ENCODE peak calls at places on chromosomes 3 and 15, in eight cellular contexts. A is OCI-LY7; Y is Caki2; W is occipital lobe; Z is NCI-H460; Q is astrocyte of the spinal cord; G is germinal center; F is stimulated activated CD4-positive, alpha-beta T cell treated with anti-CD3 and anti-CD28 coated beads, Interleukin-1b, Interleukin-23, amount 100 ng/mL, for 4 hours. U is an unnamed sample.

GRCh38 chr15:38696120-38696727 is 131.6 kb upstream of the RASGRP1 start:
- DNase-seq in Y (no peak), G (no peak), F (peak), W (no peak), Q (peak), Z (no peak), A (no peak), U (no peak)

GRCh38 chr3:168364992-168365391 is 269.3 kb upstream of the GOLIM4 start:
- DNase-seq in G (no peak), Q (no peak), W (no peak), Z (no peak), Y (no peak), A (no peak), F (no peak), U (no peak)

GRCh38 chr3:46850468-46850780 is 12.8 kb downstream of the MYL3 start:
- DNase-seq in A (no peak), W (no peak), F (no peak), Z (no peak), Q (no peak), Y (no peak), G (no peak), U (no peak)

GRCh38 chr3:162586591-162586990 is 1090.0 kb downstream of the OTOL1 start:
- DNase-seq in Y (peak), Q (peak), Z (no peak), F (no peak), A (no peak), W (no peak), G (no peak), U (no peak)

GRCh38 chr15:101127503-101128076 is 124.3 kb downstream of the CHSY1 start:
- DNase-seq in F (peak), Q (peak), A (peak), Y (peak), W (peak), Z (no peak), G (peak), U (peak)

GRCh38 chr3:55591893-55592292 is 104.8 kb upstream of the WNT5A start:
- DNase-seq in Y (no peak), Z (no peak), W (peak), G (no peak), F (no peak), Q (no peak), A (no peak), U (no peak)

GRCh38 chr3:15283702-15284101 is 48.7 kb downstream of the SH3BP5 start:
- DNase-seq in Z (no peak), Q (no peak), A (no peak), Y (no peak), W (no peak), G (no peak), F (no peak), U (no peak)

GRCh38 chr3:23956701-23957100 is 11.6 kb downstream of the NR1D2 start:
- DNase-seq in Y (no peak), A (no peak), W (no peak), Z (no peak), G (no peak), F (no peak), Q (no peak), U (no peak)

GRCh38 chr3:156509209-156510174 is 45.4 kb downstream of the SSR3 start:
- DNase-seq in A (peak), F (no peak), G (peak), W (no peak), Z (peak), Q (peak), Y (peak), U (peak)

GRCh38 chr3:72679540-72680198 is 168.6 kb downstream of the SHQ1 start:
- DNase-seq in Y (peak), Q (peak), W (peak), Z (no peak), A (peak), G (no peak), F (no peak), U (no peak)

GRCh38 chr3:152190636-152191183 is 78.0 kb upstream of the MBNL1 start:
- DNase-seq in A (no peak), Q (no peak), Z (no peak), W (no peak), G (no peak), Y (no peak), F (no peak), U (no peak)

GRCh38 chr3:170331143-170331542 is 26.4 kb upstream of the SKIL start:
- DNase-seq in G (no peak), Z (no peak), Q (no peak), F (no peak), Y (peak), W (no peak), A (no peak), U (no peak)

GRCh38 chr3:27387625-27388024 is 18.4 kb upstream of the NEK10 start:
- DNase-seq in A (no peak), Z (no peak), Y (no peak), Q (peak), G (no peak), F (no peak), W (no peak), U (no peak)

GRCh38 chr15:40357723-40358491 is at the start of gene DISP2:
- DNase-seq in Q (peak), F (peak), A (peak), Y (peak), Z (peak), W (peak), G (peak), U (peak)

GRCh38 chr15:40931300-40932142 is 2.4 kb downstream of the DLL4 start:
- DNase-seq in G (no peak), A (no peak), Q (no peak), Z (no peak), F (no peak), Y (no peak), W (no peak), U (no peak)

GRCh38 chr3:161560006-161560637 is 63.5 kb downstream of the OTOL1 start:
- DNase-seq in Y (no peak), G (no peak), Q (peak), F (no peak), W (peak), A (peak), Z (peak), U (peak)

GRCh38 chr15:49313650-49314049 is 109.4 kb upstream of the FGF7 start:
- DNase-seq in Y (peak), W (no peak), A (no peak), F (no peak), Q (peak), Z (no peak), G (no peak), U (no peak)

GRCh38 chr15:75053748-75054125 is 30.3 kb downstream of the PPCDC start:
- DNase-seq in G (no peak), F (no peak), Q (no peak), W (no peak), Z (no peak), Y (no peak), A (no peak), U (no peak)

GRCh38 chr3:38021196-38021595 is 8.2 kb downstream of the PLCD1 start:
- DNase-seq in Q (no peak), A (no peak), F (no peak), G (no peak), Y (no peak), W (no peak), Z (no peak), U (no peak)

GRCh38 chr3:171328419-171329082 is 131.7 kb downstream of the TNIK start:
- DNase-seq in Y (no peak), G (no peak), W (no peak), Z (no peak), Q (no peak), F (no peak), A (peak), U (peak)

GRCh38 chr3:18672561-18672960 is 247.4 kb upstream of the SATB1 start:
- DNase-seq in F (no peak), Z (no peak), Q (no peak), A (no peak), G (no peak), W (no peak), Y (no peak), U (no peak)

GRCh38 chr3:11380314-11380713 is 108.1 kb downstream of the ATG7 start:
- DNase-seq in A (no peak), Z (no peak), F (no peak), G (no peak), Y (no peak), W (no peak), Q (peak), U (no peak)

GRCh38 chr3:64291345-64291744 is 66.1 kb upstream of the PRICKLE2 start:
- DNase-seq in Z (no peak), Q (peak), F (no peak), Y (peak), G (no peak), A (no peak), W (no peak), U (no peak)

GRCh38 chr3:149378420-149379388 is 1.3 kb upstream of the TM4SF1 start:
- DNase-seq in F (no peak), W (no peak), G (no peak), Z (no peak), A (no peak), Q (no peak), Y (no peak), U (no peak)

GRCh38 chr15:27127834-27128570 is 157.0 kb downstream of the GABRG3 start:
- DNase-seq in G (no peak), Q (no peak), F (no peak), Z (no peak), A (no peak), W (no peak), Y (peak), U (no peak)

GRCh38 chr3:10349801-10350200 is 28.9 kb upstream of the SEC13 start:
- DNase-seq in Z (no peak), G (no peak), F (no peak), W (no peak), Y (no peak), A (no peak), Q (no peak), U (no peak)

GRCh38 chr3:46367811-46368210 is 2.9 kb upstream of the CCR5 start:
- DNase-seq in F (no peak), Z (no peak), Y (no peak), A (no peak), G (no peak), Q (no peak), W (no peak), U (no peak)